ENCODE peak calls at places on chromosomes 5 and 9, in nine cellular contexts. One of them, this sample, is unnamed.

GRCh38 chr9:113738898-113739604 is 137.1 kb upstream of the ZNF618 start:
- DNase-seq in GM12892: no peak
- DNase-seq in GF-D8: no peak
- DNase-seq in NCI-H774: no peak
- DNase-seq in PC-9: no peak
- DNase-seq in A172: no peak
- DNase-seq in mucosa of gallbladder: no peak
- DNase-seq in H7: peak
- DNase-seq in COR-L47: no peak
- DNase-seq in this sample: no peak

GRCh38 chr5:121735618-121736017 is 116.1 kb upstream of the FTMT start:
- DNase-seq in PC-9: no peak
- DNase-seq in GF-D8: no peak
- DNase-seq in GM12892: no peak
- DNase-seq in H7: no peak
- DNase-seq in mucosa of gallbladder: no peak
- DNase-seq in NCI-H774: no peak
- DNase-seq in COR-L47: no peak
- DNase-seq in A172: no peak
- DNase-seq in this sample: no peak

GRCh38 chr5:177440211-177440989 is 6.2 kb upstream of the PRR7 start:
- DNase-seq in NCI-H774: no peak
- DNase-seq in A172: no peak
- DNase-seq in PC-9: peak
- DNase-seq in H7: peak
- DNase-seq in mucosa of gallbladder: no peak
- DNase-seq in GM12892: no peak
- DNase-seq in GF-D8: no peak
- DNase-seq in COR-L47: no peak
- DNase-seq in this sample: no peak

GRCh38 chr5:174323878-174324281 is 278.4 kb downstream of the NSG2 start:
- DNase-seq in GM12892: peak
- DNase-seq in mucosa of gallbladder: no peak
- DNase-seq in A172: peak
- DNase-seq in COR-L47: peak
- DNase-seq in GF-D8: no peak
- DNase-seq in PC-9: peak
- DNase-seq in NCI-H774: peak
- DNase-seq in H7: peak
- DNase-seq in this sample: no peak

GRCh38 chr9:117034862-117035261 is 347.8 kb downstream of the TRIM32 start:
- DNase-seq in GM12892: no peak
- DNase-seq in H7: peak
- DNase-seq in mucosa of gallbladder: no peak
- DNase-seq in COR-L47: no peak
- DNase-seq in A172: no peak
- DNase-seq in GF-D8: no peak
- DNase-seq in PC-9: no peak
- DNase-seq in NCI-H774: no peak
- DNase-seq in this sample: no peak

GRCh38 chr5:33892419-33893151 is 795 bp upstream of the ADAMTS12 start:
- DNase-seq in GF-D8: no peak
- DNase-seq in H7: peak
- DNase-seq in NCI-H774: no peak
- DNase-seq in A172: peak
- DNase-seq in mucosa of gallbladder: peak
- DNase-seq in GM12892: no peak
- DNase-seq in COR-L47: no peak
- DNase-seq in PC-9: peak
- DNase-seq in this sample: peak

GRCh38 chr5:132001647-132002561 is 9.6 kb downstream of the ACSL6 start:
- DNase-seq in PC-9: peak
- DNase-seq in H7: no peak
- DNase-seq in A172: peak
- DNase-seq in NCI-H774: no peak
- DNase-seq in GF-D8: no peak
- DNase-seq in GM12892: no peak
- DNase-seq in COR-L47: no peak
- DNase-seq in mucosa of gallbladder: no peak
- DNase-seq in this sample: no peak

GRCh38 chr5:130571076-130571475 is 594.0 kb downstream of the HINT1 start:
- DNase-seq in GM12892: no peak
- DNase-seq in PC-9: no peak
- DNase-seq in COR-L47: no peak
- DNase-seq in mucosa of gallbladder: no peak
- DNase-seq in A172: no peak
- DNase-seq in H7: no peak
- DNase-seq in GF-D8: no peak
- DNase-seq in NCI-H774: no peak
- DNase-seq in this sample: peak

GRCh38 chr9:22111871-22112247 is 102.8 kb upstream of the CDKN2B start:
- DNase-seq in PC-9: no peak
- DNase-seq in NCI-H774: no peak
- DNase-seq in COR-L47: no peak
- DNase-seq in GF-D8: no peak
- DNase-seq in GM12892: no peak
- DNase-seq in A172: no peak
- DNase-seq in mucosa of gallbladder: no peak
- DNase-seq in H7: no peak
- DNase-seq in this sample: peak

GRCh38 chr5:134784946-134785620 is 26.5 kb downstream of the DDX46 start:
- DNase-seq in A172: peak
- DNase-seq in GF-D8: no peak
- DNase-seq in NCI-H774: no peak
- DNase-seq in mucosa of gallbladder: no peak
- DNase-seq in GM12892: no peak
- DNase-seq in PC-9: no peak
- DNase-seq in COR-L47: no peak
- DNase-seq in H7: peak
- DNase-seq in this sample: no peak

GRCh38 chr9:108562176-108562575 is 293.6 kb downstream of the ACTL7B start:
- DNase-seq in mucosa of gallbladder: no peak
- DNase-seq in GF-D8: no peak
- DNase-seq in COR-L47: no peak
- DNase-seq in NCI-H774: no peak
- DNase-seq in A172: peak
- DNase-seq in GM12892: no peak
- DNase-seq in H7: no peak
- DNase-seq in PC-9: no peak
- DNase-seq in this sample: no peak

GRCh38 chr9:127589955-127590370 is 22.1 kb upstream of the STXBP1 start:
- DNase-seq in A172: peak
- DNase-seq in mucosa of gallbladder: peak
- DNase-seq in GM12892: no peak
- DNase-seq in GF-D8: no peak
- DNase-seq in H7: peak
- DNase-seq in COR-L47: peak
- DNase-seq in PC-9: peak
- DNase-seq in NCI-H774: peak
- DNase-seq in this sample: peak

GRCh38 chr5:82046268-82046621 is 74.4 kb downstream of the ATG10 start:
- DNase-seq in mucosa of gallbladder: no peak
- DNase-seq in GM12892: no peak
- DNase-seq in H7: no peak
- DNase-seq in NCI-H774: no peak
- DNase-seq in GF-D8: no peak
- DNase-seq in PC-9: no peak
- DNase-seq in A172: no peak
- DNase-seq in COR-L47: no peak
- DNase-seq in this sample: no peak

GRCh38 chr9:137739371-137739915 is 120.6 kb downstream of the EHMT1 start:
- DNase-seq in A172: no peak
- DNase-seq in mucosa of gallbladder: no peak
- DNase-seq in PC-9: no peak
- DNase-seq in GM12892: no peak
- DNase-seq in GF-D8: no peak
- DNase-seq in COR-L47: no peak
- DNase-seq in NCI-H774: no peak
- DNase-seq in H7: no peak
- DNase-seq in this sample: no peak

GRCh38 chr9:94085062-94085639 is 887 bp downstream of the PTPDC1 start:
- DNase-seq in A172: peak
- DNase-seq in COR-L47: no peak
- DNase-seq in NCI-H774: no peak
- DNase-seq in GF-D8: no peak
- DNase-seq in PC-9: no peak
- DNase-seq in H7: peak
- DNase-seq in mucosa of gallbladder: no peak
- DNase-seq in GM12892: no peak
- DNase-seq in this sample: no peak

GRCh38 chr5:95712347-95712958 is 18.7 kb upstream of the RHOBTB3 start:
- DNase-seq in COR-L47: peak
- DNase-seq in A172: peak
- DNase-seq in GM12892: no peak
- DNase-seq in NCI-H774: no peak
- DNase-seq in PC-9: peak
- DNase-seq in GF-D8: no peak
- DNase-seq in mucosa of gallbladder: no peak
- DNase-seq in H7: no peak
- DNase-seq in this sample: no peak

GRCh38 chr5:93978222-93978621 is 236.8 kb upstream of the POU5F2 start:
- DNase-seq in H7: no peak
- DNase-seq in COR-L47: no peak
- DNase-seq in GM12892: no peak
- DNase-seq in A172: no peak
- DNase-seq in GF-D8: no peak
- DNase-seq in NCI-H774: no peak
- DNase-seq in PC-9: no peak
- DNase-seq in mucosa of gallbladder: no peak
- DNase-seq in this sample: no peak

GRCh38 chr5:1111727-1112289 is at the start of gene SLC12A7:
- DNase-seq in A172: no peak
- DNase-seq in mucosa of gallbladder: peak
- DNase-seq in COR-L47: no peak
- DNase-seq in NCI-H774: peak
- DNase-seq in PC-9: peak
- DNase-seq in GM12892: peak
- DNase-seq in GF-D8: no peak
- DNase-seq in H7: peak
- DNase-seq in this sample: no peak

GRCh38 chr9:136691316-136692189 is 4.3 kb upstream of the AGPAT2 start:
- DNase-seq in GF-D8: no peak
- DNase-seq in mucosa of gallbladder: no peak
- DNase-seq in NCI-H774: no peak
- DNase-seq in PC-9: no peak
- DNase-seq in A172: peak
- DNase-seq in H7: peak
- DNase-seq in COR-L47: no peak
- DNase-seq in GM12892: no peak
- DNase-seq in this sample: no peak

GRCh38 chr5:29460946-29461538 is 1732.4 kb upstream of the CDH6 start:
- DNase-seq in GF-D8: no peak
- DNase-seq in mucosa of gallbladder: no peak
- DNase-seq in GM12892: no peak
- DNase-seq in A172: no peak
- DNase-seq in H7: no peak
- DNase-seq in COR-L47: no peak
- DNase-seq in PC-9: no peak
- DNase-seq in NCI-H774: no peak
- DNase-seq in this sample: no peak

GRCh38 chr9:125888220-125888619 is 141.0 kb downstream of the PBX3 start:
- DNase-seq in NCI-H774: no peak
- DNase-seq in H7: peak
- DNase-seq in mucosa of gallbladder: no peak
- DNase-seq in GF-D8: no peak
- DNase-seq in PC-9: no peak
- DNase-seq in GM12892: no peak
- DNase-seq in COR-L47: no peak
- DNase-seq in A172: no peak
- DNase-seq in this sample: no peak

GRCh38 chr9:70406446-70406862 is 8.0 kb downstream of the KLF9 start:
- DNase-seq in GF-D8: no peak
- DNase-seq in H7: no peak
- DNase-seq in NCI-H774: no peak
- DNase-seq in COR-L47: no peak
- DNase-seq in A172: no peak
- DNase-seq in PC-9: no peak
- DNase-seq in GM12892: peak
- DNase-seq in mucosa of gallbladder: no peak
- DNase-seq in this sample: peak